ENCODE peak calls at places on chromosomes 13 and 19, in five cellular contexts. W is OCI-LY7, V is PC-3, A is neural progenitor cell, F is HCT116. Y is an unnamed sample.

GRCh38 chr19:18155095-18156087 is 2.4 kb downstream of the PIK3R2 start:
- DNase-seq in A (no peak), W (no peak), V (no peak), F (no peak), Y (no peak)

GRCh38 chr13:97240789-97241734 is 18.9 kb downstream of the MBNL2 start:
- DNase-seq in A (no peak), V (no peak), F (no peak), W (no peak), Y (no peak)

GRCh38 chr19:3950871-3951861 is 18.3 kb downstream of the NMRK2 start:
- DNase-seq in V (no peak), W (no peak), F (no peak), A (no peak), Y (no peak)

GRCh38 chr19:48283908-48284307 is 14.0 kb downstream of the ZNF114 start:
- DNase-seq in W (no peak), F (no peak), A (no peak), V (no peak), Y (no peak)

GRCh38 chr13:34410653-34411052 is 531.4 kb upstream of the NBEA start:
- DNase-seq in V (no peak), W (no peak), A (no peak), F (no peak), Y (no peak)

GRCh38 chr19:55802281-55802680 is 29.5 kb downstream of the NLRP11 start:
- DNase-seq in A (no peak), V (peak; percentile 16), F (no peak), W (no peak), Y (no peak)

GRCh38 chr13:96223231-96223630 is 133.3 kb downstream of the HS6ST3 start:
- DNase-seq in V (no peak), F (no peak), A (no peak), W (no peak), Y (no peak)

GRCh38 chr13:80515296-80515695 is 174.4 kb upstream of the SPRY2 start:
- DNase-seq in W (no peak), V (no peak), A (no peak), F (no peak), Y (no peak)

GRCh38 chr13:59607172-59607571 is 556.6 kb downstream of the DIAPH3 start:
- DNase-seq in W (no peak), V (no peak), F (no peak), A (no peak), Y (no peak)

GRCh38 chr13:48265217-48265815 is 32.3 kb downstream of the ITM2B start:
- DNase-seq in F (no peak), A (no peak), W (peak; percentile 63), V (no peak), Y (no peak)

GRCh38 chr13:26946675-26947342 is 186.2 kb upstream of the GPR12 start:
- DNase-seq in A (peak; percentile 75), F (peak; percentile 44), W (peak; percentile 65), V (peak; percentile 70), Y (peak; percentile 74)

GRCh38 chr13:101346942-101347728 is 69.2 kb downstream of the NALCN start:
- DNase-seq in A (no peak), V (no peak), F (no peak), W (no peak), Y (no peak)

GRCh38 chr13:77896536-77896935 is 22.1 kb downstream of the EDNRB start:
- DNase-seq in F (no peak), A (no peak), W (no peak), V (peak; percentile 36), Y (no peak)

GRCh38 chr13:51997641-51998330 is 13.5 kb downstream of the ATP7B start:
- DNase-seq in W (no peak), A (peak; percentile 56), F (no peak), V (no peak), Y (peak; percentile 63)

GRCh38 chr19:31610036-31610435 is 260.8 kb upstream of the TSHZ3 start:
- DNase-seq in A (no peak), F (no peak), V (no peak), W (no peak), Y (no peak)

GRCh38 chr19:34953092-34953491 is 10.9 kb downstream of the ZNF792 start:
- DNase-seq in F (no peak), V (no peak), A (no peak), W (no peak), Y (no peak)

GRCh38 chr13:76720416-76720815 is 165.8 kb downstream of the KCTD12 start:
- DNase-seq in W (no peak), V (no peak), F (no peak), A (no peak), Y (no peak)

GRCh38 chr19:7170983-7171382 is 101.5 kb downstream of the ZNF557 start:
- DNase-seq in A (no peak), F (no peak), W (no peak), V (no peak), Y (no peak)

GRCh38 chr19:36081894-36082293 is 27.2 kb downstream of the WDR62 start:
- DNase-seq in W (no peak), V (no peak), F (no peak), A (no peak), Y (no peak)

GRCh38 chr13:105334211-105334610 is 1201.3 kb downstream of the EFNB2 start:
- DNase-seq in W (no peak), V (no peak), F (no peak), A (peak; percentile 4), Y (no peak)

GRCh38 chr19:52946322-52947310 is 16.1 kb downstream of the ZNF816 start:
- DNase-seq in V (peak; percentile 77), A (peak; percentile 83), W (peak; percentile 13), F (no peak), Y (peak; percentile 99)

GRCh38 chr13:51760592-51760991 is 43.4 kb downstream of the DHRS12 start:
- DNase-seq in A (no peak), F (no peak), V (no peak), W (no peak), Y (no peak)

GRCh38 chr19:33293255-33294057 is 8.9 kb downstream of the CEBPA start:
- DNase-seq in V (peak; percentile 75), F (no peak), A (no peak), W (no peak), Y (no peak)

GRCh38 chr13:27482996-27483395 is 32.6 kb upstream of the MTIF3 start:
- DNase-seq in A (no peak), F (no peak), W (peak; percentile 76), V (no peak), Y (no peak)

GRCh38 chr19:5293607-5294089 is 47.0 kb downstream of the PTPRS start:
- DNase-seq in V (peak; percentile 39), F (no peak), A (peak; percentile 88), W (no peak), Y (peak; percentile 84)

GRCh38 chr19:41426952-41427646 is at the start of gene B3GNT8:
- DNase-seq in F (no peak), V (no peak), W (no peak), A (peak; percentile 95), Y (peak; percentile 92)

GRCh38 chr19:47756627-47756929 is 11.2 kb downstream of the NOP53 start:
- DNase-seq in W (no peak), F (no peak), A (no peak), V (no peak), Y (no peak)

GRCh38 chr13:113628291-113629270 is 29.4 kb downstream of the ATP4B start:
- DNase-seq in V (no peak), A (no peak), F (no peak), W (no peak), Y (no peak)

GRCh38 chr13:34044041-34044440 is 226.1 kb downstream of the RFC3 start:
- DNase-seq in W (no peak), V (peak; percentile 14), A (no peak), F (no peak), Y (no peak)

GRCh38 chr13:27007166-27007565 is 164.4 kb downstream of the USP12 start:
- DNase-seq in W (no peak), A (peak; percentile 17), V (no peak), F (no peak), Y (peak; percentile 33)

GRCh38 chr19:42197375-42197817 is 20.1 kb downstream of the DEDD2 start:
- DNase-seq in F (no peak), V (no peak), A (no peak), W (no peak), Y (peak; percentile 68)

GRCh38 chr13:34372581-34372980 is 554.6 kb downstream of the RFC3 start:
- DNase-seq in V (peak; percentile 36), F (no peak), A (no peak), W (no peak), Y (peak; percentile 1)

GRCh38 chr19:23774156-23774971 is 15.7 kb upstream of the ZNF681 start:
- DNase-seq in V (no peak), F (no peak), A (no peak), W (no peak), Y (no peak)
- H3K36me3 ChIP-seq in V (peaks cover 77% of the 10 kb centered on the region), F (no peaks in the 10 kb centered on the region), A (peaks cover 2% of the 10 kb centered on the region), W (peaks cover 59% of the 10 kb centered on the region), Y (peaks cover 16% of the 10 kb centered on the region)

GRCh38 chr13:44093607-44094583 is 214.2 kb downstream of the LACC1 start:
- DNase-seq in F (no peak), V (no peak), W (no peak), A (no peak), Y (no peak)
- TF ChIP-seq EZH2phosphoT487 in F (no peak), V (no peak), W (no peak), A (no peak), Y (no peak)

GRCh38 chr19:15253513-15253912 is 21.3 kb upstream of the EPHX3 start:
- DNase-seq in A (no peak), V (no peak), W (no peak), F (no peak), Y (no peak)
- H3K36me3 ChIP-seq in A (peaks cover 3% of the 10 kb centered on the region), V (peaks cover 70% of the 10 kb centered on the region), W (peaks cover 94% of the 10 kb centered on the region), F (no peaks in the 10 kb centered on the region), Y (peaks cover 35% of the 10 kb centered on the region)

GRCh38 chr19:680287-681028 is 4.3 kb downstream of the FSTL3 start:
- DNase-seq in W (peak; percentile 98), F (peak; percentile 93), A (peak; percentile 99), V (peak; percentile 94), Y (peak; percentile 97)

GRCh38 chr19:679418-680286 is 3.5 kb downstream of the FSTL3 start:
- DNase-seq in A (peak; percentile 76), W (peak; percentile 54), V (peak; percentile 38), F (no peak), Y (peak; percentile 68)

GRCh38 chr19:677201-677600 is 1.0 kb downstream of the FSTL3 start:
- DNase-seq in A (no peak), W (no peak), V (peak; percentile 70), F (no peak), Y (no peak)

GRCh38 chr19:677601-678380 is 1.6 kb downstream of the FSTL3 start:
- DNase-seq in F (no peak), A (no peak), W (peak; percentile 42), V (peak; percentile 42), Y (no peak)

DNA sequence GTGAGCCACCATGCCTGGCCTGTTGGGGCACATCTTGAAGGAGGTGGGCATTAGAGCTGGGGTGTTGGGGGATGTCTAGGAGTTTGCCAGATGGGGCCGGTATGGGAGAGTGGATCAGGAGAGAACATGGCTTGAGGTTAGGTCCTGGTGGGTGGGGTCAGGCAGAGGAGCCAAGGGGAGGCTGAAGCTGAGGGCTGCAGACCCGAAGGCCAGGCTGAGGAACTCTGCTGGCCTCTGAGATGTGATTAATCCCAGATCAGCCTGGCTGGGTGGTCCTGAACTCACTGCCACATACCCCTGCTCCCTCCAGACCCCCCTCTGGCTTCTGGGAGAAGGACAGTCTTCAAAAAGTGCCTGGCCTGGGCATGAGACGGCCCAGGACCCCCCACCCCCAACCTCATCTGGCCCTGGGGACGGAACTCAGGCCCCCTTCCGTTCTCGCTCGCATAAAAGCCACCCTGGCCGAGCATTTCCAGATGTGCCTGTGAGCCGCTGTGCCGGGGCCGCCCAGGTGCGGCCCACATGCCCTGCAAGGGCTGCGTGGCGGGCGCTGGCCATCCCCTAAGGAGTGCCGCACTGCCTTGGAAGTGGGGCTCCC is 2.7 kb downstream of the FSTL3 start:
- DNase-seq in V (no peak), W (no peak), A (no peak), F (no peak), Y (no peak)
- TF ChIP-seq EZH2phosphoT487 in V (no peak), W (no peak), A (no peak), F (no peak), Y (no peak)